ENCODE peak calls at places on chromosomes 6 and 20, in four cellular contexts. B is PC-9; S is uterus; X is CD8-positive, alpha-beta memory T cell. C is an unnamed sample.
A peak's percentile ranks its signal among the peaks of the same experiment; 100 is the strongest.

GRCh38 chr6:3071568-3071967 is 3.3 kb downstream of the RIPK1 start:
- DNase-seq in X (no peak), B (no peak), S (no peak), C (no peak)

GRCh38 chr20:34861386-34862084 is 11.1 kb downstream of the GGT7 start:
- DNase-seq in X (no peak), B (peak; percentile 76), S (no peak), C (peak; percentile 26)

GRCh38 chr6:144033816-144034540 is 25.9 kb upstream of the PLAGL1 start:
- DNase-seq in B (no peak), X (no peak), S (no peak), C (peak; percentile 8)

GRCh38 chr6:129032602-129033001 is 149.7 kb downstream of the LAMA2 start:
- DNase-seq in X (no peak), S (peak; percentile 30), B (no peak), C (no peak)

GRCh38 chr6:150755042-150755441 is 110.5 kb upstream of the MTHFD1L start:
- DNase-seq in B (no peak), S (no peak), X (no peak), C (no peak)

GRCh38 chr6:163466839-163467390 is 52.4 kb downstream of the QKI start:
- DNase-seq in X (no peak), S (no peak), B (no peak), C (no peak)

GRCh38 chr6:53587291-53587690 is 42.4 kb upstream of the GCLC start:
- DNase-seq in S (no peak), X (no peak), B (no peak), C (no peak)

GRCh38 chr6:158008894-158009891 is 27.5 kb downstream of the SYNJ2 start:
- DNase-seq in X (no peak), B (no peak), S (peak; percentile 59), C (no peak)

GRCh38 chr6:162543221-162543620 is 184.3 kb downstream of the PRKN start:
- DNase-seq in S (no peak), X (no peak), B (no peak), C (peak; percentile 58)

GRCh38 chr6:5084787-5085637 is at the start of gene PPP1R3G:
- DNase-seq in B (no peak), S (peak; percentile 71), X (no peak), C (peak; percentile 83)

GRCh38 chr6:80638222-80639055 is 532.0 kb downstream of the BCKDHB start:
- DNase-seq in S (no peak), X (peak; percentile 4), B (peak; percentile 68), C (no peak)

GRCh38 chr6:125753218-125753936 is 3.9 kb downstream of the HEY2 start:
- DNase-seq in B (no peak), S (no peak), X (no peak), C (no peak)

GRCh38 chr6:63897459-63897858 is 261.9 kb downstream of the PHF3 start:
- DNase-seq in B (no peak), X (no peak), S (no peak), C (no peak)

GRCh38 chr6:8321671-8322404 is 113.5 kb downstream of the SLC35B3 start:
- DNase-seq in X (no peak), B (peak; percentile 35), S (no peak), C (no peak)

GRCh38 chr6:150631283-150631981 is 31.7 kb downstream of the PLEKHG1 start:
- DNase-seq in B (no peak), S (no peak), X (no peak), C (no peak)

GRCh38 chr6:39669117-39669690 is 56.0 kb downstream of the KIF6 start:
- DNase-seq in X (no peak), S (no peak), B (no peak), C (no peak)

GRCh38 chr6:137775192-137775591 is 91.9 kb upstream of the TNFAIP3 start:
- DNase-seq in X (no peak), B (no peak), S (no peak), C (no peak)

GRCh38 chr6:74075323-74075722 is 379.3 kb downstream of the CD109 start:
- DNase-seq in S (peak; percentile 79), X (no peak), B (no peak), C (no peak)

GRCh38 chr6:116251568-116252384 is 2.1 kb downstream of the TSPYL4 start:
- DNase-seq in S (no peak), X (no peak), B (no peak), C (no peak)

GRCh38 chr6:155187994-155188706 is 75.7 kb upstream of the CLDN20 start:
- DNase-seq in X (no peak), S (no peak), B (no peak), C (no peak)

GRCh38 chr6:44504321-44504761 is 116.8 kb downstream of the CDC5L start:
- DNase-seq in S (no peak), B (no peak), X (no peak), C (no peak)

GRCh38 chr20:37886851-37887297 is 16.1 kb upstream of the VSTM2L start:
- DNase-seq in B (no peak), X (no peak), S (no peak), C (no peak)

GRCh38 chr6:12298995-12299394 is 8.8 kb downstream of the EDN1 start:
- DNase-seq in S (no peak), X (no peak), B (no peak), C (no peak)

GRCh38 chr20:47071646-47072185 is 177.1 kb downstream of the EYA2 start:
- DNase-seq in X (no peak), S (no peak), B (no peak), C (no peak)

GRCh38 chr6:47106721-47107197 is 64.6 kb upstream of the ADGRF1 start:
- DNase-seq in B (peak; percentile 99), X (no peak), S (no peak), C (peak; percentile 29)

GRCh38 chr20:50872562-50873288 is 58.5 kb downstream of the ADNP start:
- DNase-seq in B (no peak), S (no peak), X (no peak), C (peak; percentile 29)

GRCh38 chr6:115945306-115945705 is 115.4 kb downstream of the FRK start:
- DNase-seq in S (no peak), B (peak; percentile 24), X (no peak), C (no peak)

GRCh38 chr20:23050847-23051627 is 1.6 kb upstream of the THBD start:
- DNase-seq in X (no peak), S (peak; percentile 51), B (peak; percentile 82), C (peak; percentile 86)

DNA sequence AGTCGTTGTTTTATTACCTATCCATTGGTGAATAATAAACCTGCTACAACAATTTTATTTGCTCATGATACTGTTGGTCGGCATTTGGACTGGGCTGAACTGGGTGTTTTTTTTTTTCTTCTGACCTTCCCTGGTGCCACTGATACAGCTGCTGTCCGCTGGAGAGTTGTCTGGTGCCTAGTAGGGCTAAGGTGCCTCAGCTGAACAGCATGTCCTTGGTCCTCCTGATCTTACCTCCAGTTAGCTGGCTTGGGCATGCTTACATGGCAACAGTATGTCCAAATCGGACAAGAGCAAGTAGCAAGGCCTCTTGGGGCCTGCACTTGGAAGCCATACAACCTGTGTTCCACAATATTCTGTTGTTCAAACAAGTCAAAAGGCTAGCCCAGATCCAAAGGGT is 563.4 kb downstream of the BMP2 start:
- DNase-seq in B (no peak), X (no peak), S (no peak), C (no peak)
- H3K27me3 ChIP-seq in B (no peaks in the 10 kb centered on the region), X (no peaks in the 10 kb centered on the region), S (no peaks in the 10 kb centered on the region), C (no peaks in the 10 kb centered on the region)

GRCh38 chr6:169213814-169214520 is 39.7 kb downstream of the THBS2 start:
- DNase-seq in S (no peak), B (no peak), X (no peak), C (no peak)

GRCh38 chr6:169211881-169212280 is 41.8 kb downstream of the THBS2 start:
- DNase-seq in B (no peak), S (no peak), X (no peak), C (no peak)

GRCh38 chr6:169212436-169212835 is 41.2 kb downstream of the THBS2 start:
- DNase-seq in B (no peak), S (no peak), X (no peak), C (no peak)

GRCh38 chr6:169215201-169215661 is 38.4 kb downstream of the THBS2 start:
- DNase-seq in B (no peak), S (no peak), X (no peak), C (no peak)

DNA sequence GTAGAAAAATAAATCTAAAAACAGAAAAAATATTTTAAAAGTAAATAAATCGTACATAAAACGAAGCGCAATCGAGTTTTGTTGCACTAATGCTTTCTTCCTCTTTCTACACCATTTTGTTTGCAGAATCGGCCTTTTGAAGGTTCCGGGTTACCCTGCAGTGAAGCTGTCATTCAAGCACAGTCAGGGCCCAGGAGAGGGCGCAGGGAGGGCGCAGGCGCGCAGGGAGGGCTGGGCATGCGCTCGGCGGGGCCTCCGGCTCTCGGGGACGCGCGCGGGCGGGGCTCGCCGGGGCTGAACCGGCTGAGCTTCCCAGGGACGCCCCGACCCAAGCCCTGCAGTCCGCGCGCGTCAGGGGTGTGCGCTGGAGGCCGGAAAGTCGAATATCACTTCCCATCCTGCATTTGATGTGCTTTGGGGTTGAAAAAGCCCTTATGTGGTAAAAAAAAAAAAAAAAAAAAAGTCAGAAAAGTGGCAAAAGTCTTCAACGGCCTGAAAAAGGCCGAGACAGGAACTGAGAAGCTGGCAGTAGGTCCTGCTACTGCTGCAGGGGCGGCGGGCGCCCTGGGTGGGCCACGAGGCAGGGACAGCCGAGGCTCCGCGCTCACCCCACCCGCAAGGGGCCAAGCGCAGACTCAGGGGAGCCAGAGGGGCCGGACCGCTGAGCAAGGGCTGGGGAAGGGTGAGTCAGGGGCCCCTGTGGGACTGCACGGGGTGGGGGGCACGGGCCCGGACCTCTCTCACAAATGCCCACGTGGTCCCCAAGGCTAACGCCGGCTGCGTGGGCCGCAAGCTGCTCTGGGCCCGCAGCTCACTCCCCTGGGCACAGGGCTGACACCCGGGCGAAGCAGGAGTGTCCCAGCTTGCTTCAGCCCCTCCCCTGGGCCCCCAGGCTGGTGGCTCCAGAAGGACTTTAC is 40.5 kb downstream of the THBS2 start:
- DNase-seq in S (peak; percentile 93), X (peak; percentile 82), B (no peak), C (peak; percentile 97)
- H3K4me3 ChIP-seq in S (no peak overlapping the region), X (no peak overlapping the region), B (no peak overlapping the region), C (peak overlapping the region; percentile 16)

GRCh38 chr6:43009124-43009523 is 4.6 kb downstream of the MEA1 start:
- DNase-seq in S (no peak), X (no peak), B (no peak), C (no peak)
- H3K36me3 ChIP-seq in S (no peaks in the 10 kb centered on the region), X (peaks cover 47% of the 10 kb centered on the region), B (no peaks in the 10 kb centered on the region), C (peaks cover 37% of the 10 kb centered on the region)

GRCh38 chr6:27224729-27225128 is 22.8 kb upstream of the PRSS16 start:
- DNase-seq in B (no peak), X (no peak), S (no peak), C (no peak)

GRCh38 chr6:27230758-27231111 is 16.8 kb upstream of the PRSS16 start:
- DNase-seq in B (peak; percentile 41), X (no peak), S (no peak), C (peak; percentile 55)

GRCh38 chr6:27234576-27234975 is 12.9 kb upstream of the PRSS16 start:
- DNase-seq in B (no peak), S (no peak), X (no peak), C (no peak)

DNA sequence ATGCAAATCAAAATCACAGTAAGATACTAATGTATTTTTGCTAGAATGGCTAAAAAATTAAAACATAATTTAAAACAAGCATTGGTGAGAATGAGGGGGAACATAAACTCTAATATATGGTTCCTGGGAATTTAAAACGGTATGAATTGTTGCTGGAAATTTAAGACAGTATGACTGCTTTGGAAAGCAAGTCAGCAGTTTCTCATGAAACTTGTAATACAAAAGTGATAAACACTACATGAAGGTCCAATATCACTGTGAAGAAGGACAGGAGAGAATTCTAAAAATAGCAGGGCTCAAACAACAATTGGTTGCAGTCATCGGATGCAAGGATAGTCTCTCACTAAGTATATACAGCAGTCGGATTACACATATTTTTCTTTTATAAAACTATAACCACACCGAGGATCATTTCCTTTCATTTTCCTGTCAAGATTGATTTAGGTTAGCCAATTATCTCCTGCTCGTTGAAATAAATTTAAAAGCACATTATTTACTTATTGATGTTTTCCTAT is 18.5 kb upstream of the PRSS16 start:
- DNase-seq in B (no peak), X (no peak), S (no peak), C (no peak)
- H3K27me3 ChIP-seq in B (no peaks in the 10 kb centered on the region), X (peaks cover 10% of the 10 kb centered on the region), S (no peaks in the 10 kb centered on the region), C (no peaks in the 10 kb centered on the region)

C was measured in H7.